ENCODE peak calls at places on chromosomes 16 and 17, in six cellular contexts. One of them, this sample, is unnamed.

GRCh38 chr16:1920727-1921155 is 2.5 kb upstream of the HS3ST6 start:
- DNase-seq in H1: peak
- DNase-seq in H9: peak
- DNase-seq in neuronal stem cell: peak
- DNase-seq in mesenchymal stem cell: peak
- DNase-seq in IMR-90: no peak
- DNase-seq in this sample: peak

GRCh38 chr16:6124136-6124535 is 1026.5 kb upstream of the EEF2KMT start:
- DNase-seq in H1: no peak
- DNase-seq in neuronal stem cell: peak
- DNase-seq in IMR-90: no peak
- DNase-seq in H9: no peak
- DNase-seq in mesenchymal stem cell: no peak
- DNase-seq in this sample: no peak

GRCh38 chr16:54231336-54231735 is 55.3 kb downstream of the IRX3 start:
- DNase-seq in H1: no peak
- DNase-seq in H9: no peak
- DNase-seq in IMR-90: no peak
- DNase-seq in mesenchymal stem cell: no peak
- DNase-seq in neuronal stem cell: no peak
- DNase-seq in this sample: no peak

GRCh38 chr17:41049110-41049509 is 2.0 kb upstream of the KRTAP2-1 start:
- DNase-seq in H9: no peak
- DNase-seq in H1: no peak
- DNase-seq in IMR-90: peak
- DNase-seq in mesenchymal stem cell: peak
- DNase-seq in neuronal stem cell: no peak
- DNase-seq in this sample: peak

GRCh38 chr16:17296412-17296811 is 174.3 kb downstream of the XYLT1 start:
- DNase-seq in H9: no peak
- DNase-seq in neuronal stem cell: no peak
- DNase-seq in H1: no peak
- DNase-seq in mesenchymal stem cell: no peak
- DNase-seq in IMR-90: no peak
- DNase-seq in this sample: no peak

GRCh38 chr16:1763521-1764511 is 7.5 kb downstream of the NME3 start:
- DNase-seq in neuronal stem cell: peak
- DNase-seq in H1: peak
- DNase-seq in IMR-90: no peak
- DNase-seq in H9: peak
- DNase-seq in mesenchymal stem cell: peak
- DNase-seq in this sample: peak

GRCh38 chr16:20928774-20929411 is 28.3 kb downstream of the LYRM1 start:
- DNase-seq in IMR-90: no peak
- DNase-seq in H9: no peak
- DNase-seq in H1: no peak
- DNase-seq in neuronal stem cell: no peak
- DNase-seq in mesenchymal stem cell: no peak
- DNase-seq in this sample: no peak

GRCh38 chr16:85982563-85982939 is 83.6 kb downstream of the IRF8 start:
- DNase-seq in mesenchymal stem cell: no peak
- DNase-seq in neuronal stem cell: no peak
- DNase-seq in H1: no peak
- DNase-seq in H9: no peak
- DNase-seq in IMR-90: no peak
- DNase-seq in this sample: peak

GRCh38 chr17:37107406-37108083 is 158.8 kb downstream of the AATF start:
- DNase-seq in mesenchymal stem cell: no peak
- DNase-seq in H1: no peak
- DNase-seq in IMR-90: peak
- DNase-seq in H9: peak
- DNase-seq in neuronal stem cell: no peak
- DNase-seq in this sample: peak

GRCh38 chr17:55171634-55172328 is 93.0 kb upstream of the HLF start:
- DNase-seq in H9: no peak
- DNase-seq in mesenchymal stem cell: no peak
- DNase-seq in neuronal stem cell: no peak
- DNase-seq in H1: no peak
- DNase-seq in IMR-90: no peak
- DNase-seq in this sample: no peak

GRCh38 chr17:17599965-17600364 is 8.5 kb upstream of the PEMT start:
- DNase-seq in H9: no peak
- DNase-seq in neuronal stem cell: no peak
- DNase-seq in H1: no peak
- DNase-seq in IMR-90: no peak
- DNase-seq in mesenchymal stem cell: no peak
- DNase-seq in this sample: no peak

GRCh38 chr17:49748791-49749190 is 15.1 kb downstream of the FAM117A start:
- DNase-seq in H1: no peak
- DNase-seq in IMR-90: no peak
- DNase-seq in neuronal stem cell: no peak
- DNase-seq in mesenchymal stem cell: no peak
- DNase-seq in H9: no peak
- DNase-seq in this sample: no peak

GRCh38 chr16:68676113-68676860 is 31.2 kb downstream of the CDH3 start:
- DNase-seq in H1: no peak
- DNase-seq in mesenchymal stem cell: no peak
- DNase-seq in neuronal stem cell: no peak
- DNase-seq in IMR-90: no peak
- DNase-seq in H9: no peak
- DNase-seq in this sample: no peak

GRCh38 chr17:78176548-78177025 is 8.2 kb downstream of the SYNGR2 start:
- DNase-seq in H1: peak
- DNase-seq in neuronal stem cell: no peak
- DNase-seq in H9: peak
- DNase-seq in IMR-90: peak
- DNase-seq in mesenchymal stem cell: peak
- DNase-seq in this sample: peak

GRCh38 chr17:74987909-74988711 is 678 bp downstream of the CDR2L start:
- DNase-seq in IMR-90: peak
- DNase-seq in neuronal stem cell: peak
- DNase-seq in H9: peak
- DNase-seq in mesenchymal stem cell: peak
- DNase-seq in H1: peak
- DNase-seq in this sample: no peak

GRCh38 chr16:78655481-78656114 is 556.1 kb downstream of the WWOX start:
- DNase-seq in mesenchymal stem cell: no peak
- DNase-seq in H1: no peak
- DNase-seq in IMR-90: no peak
- DNase-seq in H9: no peak
- DNase-seq in neuronal stem cell: no peak
- DNase-seq in this sample: no peak

GRCh38 chr17:28879886-28880571 is 17.5 kb downstream of the FLOT2 start:
- DNase-seq in mesenchymal stem cell: no peak
- DNase-seq in H1: no peak
- DNase-seq in H9: no peak
- DNase-seq in neuronal stem cell: no peak
- DNase-seq in IMR-90: no peak
- DNase-seq in this sample: no peak

GRCh38 chr16:13036600-13036999 is 135.2 kb downstream of the SHISA9 start:
- DNase-seq in neuronal stem cell: peak
- DNase-seq in H1: peak
- DNase-seq in mesenchymal stem cell: peak
- DNase-seq in IMR-90: peak
- DNase-seq in H9: peak
- DNase-seq in this sample: peak

GRCh38 chr16:2843526-2843925 is 13.4 kb downstream of the ZG16B start:
- DNase-seq in mesenchymal stem cell: no peak
- DNase-seq in neuronal stem cell: no peak
- DNase-seq in H1: no peak
- DNase-seq in IMR-90: no peak
- DNase-seq in H9: no peak
- DNase-seq in this sample: no peak

GRCh38 chr16:53053967-53054669 is 673 bp upstream of the CHD9 start:
- DNase-seq in mesenchymal stem cell: no peak
- DNase-seq in H9: no peak
- DNase-seq in IMR-90: no peak
- DNase-seq in neuronal stem cell: no peak
- DNase-seq in H1: no peak
- DNase-seq in this sample: no peak

GRCh38 chr16:825298-826061 is 24.9 kb upstream of the GNG13 start:
- DNase-seq in mesenchymal stem cell: no peak
- DNase-seq in neuronal stem cell: no peak
- DNase-seq in H1: no peak
- DNase-seq in IMR-90: no peak
- DNase-seq in H9: no peak
- DNase-seq in this sample: no peak

GRCh38 chr17:1068356-1068755 is 71.4 kb downstream of the TIMM22 start:
- DNase-seq in H9: no peak
- DNase-seq in neuronal stem cell: no peak
- DNase-seq in mesenchymal stem cell: no peak
- DNase-seq in IMR-90: no peak
- DNase-seq in H1: no peak
- DNase-seq in this sample: no peak

GRCh38 chr17:2721603-2722002 is 10.0 kb upstream of the CLUH start:
- DNase-seq in H9: no peak
- DNase-seq in H1: no peak
- DNase-seq in IMR-90: no peak
- DNase-seq in neuronal stem cell: no peak
- DNase-seq in mesenchymal stem cell: no peak
- DNase-seq in this sample: no peak

GRCh38 chr17:2723997-2724782 is 12.6 kb upstream of the CLUH start:
- DNase-seq in H9: peak
- DNase-seq in neuronal stem cell: peak
- DNase-seq in IMR-90: no peak
- DNase-seq in H1: peak
- DNase-seq in mesenchymal stem cell: no peak
- DNase-seq in this sample: no peak

GRCh38 chr17:2724783-2725164 is 13.2 kb upstream of the CLUH start:
- DNase-seq in H9: peak
- DNase-seq in neuronal stem cell: peak
- DNase-seq in H1: peak
- DNase-seq in mesenchymal stem cell: peak
- DNase-seq in IMR-90: peak
- DNase-seq in this sample: peak

GRCh38 chr17:2722611-2723010 is 11.0 kb upstream of the CLUH start:
- DNase-seq in neuronal stem cell: no peak
- DNase-seq in IMR-90: no peak
- DNase-seq in H9: peak
- DNase-seq in mesenchymal stem cell: no peak
- DNase-seq in H1: no peak
- DNase-seq in this sample: no peak

DNA sequence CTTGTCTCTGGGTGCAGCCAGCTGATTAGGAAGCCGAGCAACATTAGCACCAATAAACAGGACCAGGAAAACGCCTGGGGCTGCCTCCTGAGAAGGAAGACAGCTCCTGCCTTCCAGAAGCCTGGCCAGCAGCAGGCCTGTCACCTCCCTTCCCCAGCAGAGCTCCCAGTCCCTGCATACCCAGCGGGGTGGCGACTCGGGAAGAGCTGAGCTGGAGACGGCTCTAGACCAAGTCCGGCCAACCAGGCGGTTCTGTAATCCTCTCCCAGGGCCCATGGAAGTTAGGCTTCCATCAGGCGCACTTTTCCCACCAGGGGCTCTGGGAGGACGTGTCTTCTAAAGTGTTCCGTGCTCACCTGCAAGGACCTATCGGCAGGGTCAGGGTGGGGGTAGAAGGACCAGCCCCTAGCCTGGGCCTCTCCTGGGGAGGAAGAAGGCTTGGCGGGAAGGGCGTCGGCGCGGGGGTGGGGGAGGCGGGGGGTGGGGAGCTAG is 12.0 kb upstream of the CLUH start:
- DNase-seq in mesenchymal stem cell: no peak
- DNase-seq in H9: peak
- DNase-seq in H1: peak
- DNase-seq in IMR-90: no peak
- DNase-seq in neuronal stem cell: no peak
- DNase-seq in this sample: peak
- H2AFZ ChIP-seq in mesenchymal stem cell: no peak
- H2AFZ ChIP-seq in H9: no peak
- H2AFZ ChIP-seq in H1: no peak
- H2AFZ ChIP-seq in IMR-90: no peak
- H2AFZ ChIP-seq in neuronal stem cell: no peak
- H2AFZ ChIP-seq in this sample: no peak

GRCh38 chr17:82357394-82357793 is 1.7 kb upstream of the TEX19 start:
- DNase-seq in mesenchymal stem cell: no peak
- DNase-seq in neuronal stem cell: no peak
- DNase-seq in H1: no peak
- DNase-seq in H9: no peak
- DNase-seq in IMR-90: no peak
- DNase-seq in this sample: no peak
- H3K27ac ChIP-seq in mesenchymal stem cell: no peak
- H3K27ac ChIP-seq in neuronal stem cell: no peak
- H3K27ac ChIP-seq in H1: no peak
- H3K27ac ChIP-seq in H9: no peak
- H3K27ac ChIP-seq in IMR-90: no peak
- H3K27ac ChIP-seq in this sample: no peak

DNA sequence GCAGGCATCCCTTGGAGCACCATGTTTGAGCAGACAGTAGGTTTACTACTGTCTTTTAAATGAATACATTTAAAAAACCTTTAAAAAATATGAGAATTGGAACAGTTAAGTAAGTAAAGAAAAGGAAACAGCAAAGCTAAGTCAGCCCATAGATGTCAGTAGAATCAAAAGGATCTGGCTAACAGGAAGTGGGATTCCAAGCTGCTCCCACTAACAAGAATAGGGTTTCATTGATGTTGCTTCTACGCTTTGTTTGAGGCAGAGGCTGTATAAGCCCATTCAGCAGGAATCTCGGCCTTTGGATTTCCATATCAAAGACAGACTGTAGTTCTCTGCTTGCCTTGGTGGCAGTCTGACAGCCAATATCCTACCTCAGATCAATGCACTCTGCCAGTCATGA is 122.9 kb upstream of the ELAC2 start:
- DNase-seq in mesenchymal stem cell: no peak
- DNase-seq in neuronal stem cell: peak
- DNase-seq in H1: peak
- DNase-seq in IMR-90: peak
- DNase-seq in H9: peak
- DNase-seq in this sample: no peak
- H2BK120ac ChIP-seq in mesenchymal stem cell: no peak
- H2BK120ac ChIP-seq in neuronal stem cell: no peak
- H2BK120ac ChIP-seq in H1: no peak
- H2BK120ac ChIP-seq in IMR-90: no peak
- H2BK120ac ChIP-seq in H9: no peak
- H2BK120ac ChIP-seq in this sample: no peak

DNA sequence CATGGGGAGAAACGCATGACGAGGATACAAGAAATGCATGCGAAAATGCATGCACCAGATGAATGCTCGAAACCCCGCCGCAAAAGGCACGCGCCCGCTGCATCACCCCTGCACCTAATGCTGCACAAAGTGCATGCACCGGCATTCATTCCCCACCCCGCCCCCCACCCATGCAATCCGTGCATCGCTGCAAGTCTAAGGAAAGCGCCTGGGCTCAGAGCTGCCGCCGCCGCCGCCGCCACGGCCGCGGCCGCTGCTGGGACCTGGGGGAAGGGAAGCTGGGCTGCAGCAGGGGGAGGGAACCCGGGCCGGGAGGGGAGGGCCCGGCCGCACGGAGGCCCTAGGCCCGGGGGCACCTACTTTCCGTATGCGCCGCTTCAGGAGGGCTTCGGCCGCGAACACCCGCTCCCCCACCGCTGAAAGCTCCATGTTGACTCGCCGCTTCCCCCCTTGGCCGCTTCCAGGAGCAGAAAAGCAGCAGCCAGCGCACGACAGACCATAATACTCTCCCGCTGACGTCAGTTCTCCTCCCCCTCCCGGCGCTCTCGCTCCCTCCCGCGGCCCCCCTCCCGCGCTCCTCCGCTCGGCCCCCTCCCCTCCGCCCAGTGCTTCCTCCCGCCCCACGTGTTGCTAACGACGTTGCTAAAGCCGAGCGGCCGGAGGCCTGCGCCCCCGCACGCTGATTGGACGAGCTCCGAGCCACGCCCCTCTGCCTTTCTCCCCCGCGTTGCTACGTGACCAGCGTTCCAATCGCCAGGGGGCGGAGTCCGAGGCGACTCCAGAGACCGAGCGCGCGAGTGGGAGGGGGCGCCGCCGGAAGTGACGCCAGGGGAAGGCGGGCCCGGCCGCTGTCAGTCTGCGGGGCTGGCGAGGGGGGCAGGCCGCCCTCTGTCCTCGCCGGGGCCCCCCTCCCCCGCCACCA is at the start of gene CBX8:
- DNase-seq in neuronal stem cell: peak
- DNase-seq in H9: peak
- DNase-seq in H1: peak
- DNase-seq in mesenchymal stem cell: peak
- DNase-seq in IMR-90: peak
- DNase-seq in this sample: peak
- H2AFZ ChIP-seq in neuronal stem cell: peak
- H2AFZ ChIP-seq in H9: no peak
- H2AFZ ChIP-seq in H1: no peak
- H2AFZ ChIP-seq in mesenchymal stem cell: peak
- H2AFZ ChIP-seq in IMR-90: peak
- H2AFZ ChIP-seq in this sample: peak